ENCODE peak calls at places on chromosomes 7 and 10, in six cellular contexts. K is foreskin fibroblast, P is HL-60, A is endothelial cell, N is glutamatergic neuron, Y is ovary. L is an unnamed sample.

GRCh38 chr7:1386623-1387220 is 72.5 kb downstream of the MICALL2 start:
- DNase-seq in K (no peak), P (no peak), A (no peak), N (no peak), Y (no peak), L (no peak)

GRCh38 chr7:116834815-116835533 is 27.4 kb upstream of the CAPZA2 start:
- DNase-seq in K (peak; percentile 8), P (no peak), A (no peak), N (no peak), Y (no peak), L (no peak)

GRCh38 chr7:102469351-102469971 is 4.7 kb downstream of the LRWD1 start:
- DNase-seq in K (no peak), P (no peak), A (no peak), N (peak; percentile 11), Y (no peak), L (peak; percentile 8)

GRCh38 chr10:103193820-103194529 is 903 bp upstream of the NT5C2 start:
- DNase-seq in K (no peak), P (peak; percentile 69), A (no peak), N (no peak), Y (peak; percentile 19), L (no peak)

GRCh38 chr10:126253613-126254002 is 134.7 kb downstream of the ADAM12 start:
- DNase-seq in K (no peak), P (no peak), A (no peak), N (no peak), Y (peak; percentile 36), L (no peak)

GRCh38 chr7:110050831-110051230 is 1040.1 kb upstream of the LRRN3 start:
- DNase-seq in K (no peak), P (no peak), A (no peak), N (no peak), Y (no peak), L (no peak)

GRCh38 chr10:125482108-125482507 is 200.9 kb downstream of the TEX36 start:
- DNase-seq in K (no peak), P (no peak), A (no peak), N (no peak), Y (no peak), L (no peak)

GRCh38 chr10:60986779-60987178 is 42.8 kb upstream of the RHOBTB1 start:
- DNase-seq in K (no peak), P (no peak), A (no peak), N (no peak), Y (no peak), L (no peak)

GRCh38 chr10:96229568-96230030 is 41.8 kb downstream of the BLNK start:
- DNase-seq in K (peak; percentile 42), P (peak; percentile 66), A (peak; percentile 87), N (peak; percentile 85), Y (no peak), L (peak; percentile 80)

GRCh38 chr7:105228555-105228954 is 160.2 kb downstream of the SRPK2 start:
- DNase-seq in K (no peak), P (no peak), A (no peak), N (no peak), Y (no peak), L (no peak)

GRCh38 chr7:66050990-66051424 is 24.6 kb upstream of the ASL start:
- DNase-seq in K (peak; percentile 98), P (no peak), A (no peak), N (no peak), Y (no peak), L (no peak)

GRCh38 chr7:92417913-92418312 is 29.4 kb upstream of the GATAD1 start:
- DNase-seq in K (no peak), P (no peak), A (no peak), N (no peak), Y (no peak), L (peak; percentile 48)

GRCh38 chr10:130774871-130775270 is 536.6 kb downstream of the TCERG1L start:
- DNase-seq in K (no peak), P (no peak), A (no peak), N (no peak), Y (no peak), L (no peak)

GRCh38 chr7:47939425-47940036 is 8.7 kb downstream of the PKD1L1 start:
- DNase-seq in K (no peak), P (no peak), A (no peak), N (no peak), Y (no peak), L (no peak)

GRCh38 chr10:43227911-43228782 is 38.7 kb downstream of the RASGEF1A start:
- DNase-seq in K (no peak), P (no peak), A (peak; percentile 2), N (peak; percentile 12), Y (no peak), L (peak; percentile 5)

GRCh38 chr10:69636626-69637550 is 6.8 kb downstream of the FAM241B start:
- DNase-seq in K (no peak), P (peak; percentile 18), A (peak; percentile 38), N (no peak), Y (no peak), L (peak; percentile 63)

GRCh38 chr7:150430465-150431085 is 19.9 kb upstream of the GIMAP8 start:
- DNase-seq in K (no peak), P (no peak), A (no peak), N (peak; percentile 7), Y (no peak), L (no peak)

GRCh38 chr10:89852872-89853271 is 151.5 kb downstream of the KIF20B start:
- DNase-seq in K (no peak), P (no peak), A (no peak), N (no peak), Y (no peak), L (no peak)
- TF ChIP-seq CTCF in K (no peak), P (no peak), A (no peak), N (no peak), Y (no peak), L (peak; percentile 38)

DNA sequence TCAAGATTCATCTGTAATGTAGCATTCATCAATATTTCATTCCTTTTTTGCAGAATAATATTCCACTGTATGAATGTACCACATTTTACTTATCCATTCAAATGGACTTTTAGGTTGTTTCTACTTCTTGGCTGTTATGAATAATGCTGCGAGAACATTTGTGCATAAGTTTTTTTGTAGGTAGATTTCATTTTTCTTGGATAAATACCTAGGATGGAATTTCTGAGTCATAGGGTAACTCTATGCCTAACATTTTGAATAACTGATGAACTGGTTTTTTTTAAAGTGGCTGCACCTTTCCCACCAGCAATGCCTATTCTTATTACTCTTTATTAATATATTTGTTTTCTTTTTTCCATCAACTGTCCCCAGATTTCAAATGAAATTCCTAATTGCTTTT is 9.1 kb upstream of the XPNPEP1 start:
- DNase-seq in K (no peak), P (no peak), A (no peak), N (no peak), Y (no peak), L (no peak)
- TF ChIP-seq CTCF in K (no peak), P (no peak), A (no peak), N (no peak), Y (no peak), L (no peak)

GRCh38 chr10:132639470-132639869 is 101.9 kb downstream of the INPP5A start:
- DNase-seq in K (no peak), P (no peak), A (no peak), N (no peak), Y (no peak), L (no peak)

GRCh38 chr10:132636358-132636757 is 98.8 kb downstream of the INPP5A start:
- DNase-seq in K (no peak), P (no peak), A (no peak), N (peak; percentile 22), Y (no peak), L (peak; percentile 3)

GRCh38 chr10:132634947-132635271 is 97.3 kb downstream of the INPP5A start:
- DNase-seq in K (no peak), P (no peak), A (no peak), N (no peak), Y (no peak), L (no peak)

GRCh38 chr10:132638130-132638515 is 100.5 kb downstream of the INPP5A start:
- DNase-seq in K (no peak), P (no peak), A (no peak), N (peak; percentile 10), Y (no peak), L (no peak)

GRCh38 chr10:132637477-132638129 is 100.0 kb downstream of the INPP5A start:
- DNase-seq in K (peak; percentile 48), P (peak; percentile 46), A (peak; percentile 37), N (peak; percentile 30), Y (no peak), L (peak; percentile 26)
- TF ChIP-seq CTCF in K (peak; percentile 71), P (peak; percentile 51), A (peak; percentile 53), N (peak; percentile 50), Y (peak; percentile 76), L (peak; percentile 66)

GRCh38 chr7:153088601-153089000 is 329.0 kb downstream of the ACTR3B start:
- DNase-seq in K (no peak), P (peak; percentile 7), A (no peak), N (no peak), Y (no peak), L (no peak)

GRCh38 chr7:153090757-153091156 is 331.2 kb downstream of the ACTR3B start:
- DNase-seq in K (no peak), P (no peak), A (no peak), N (no peak), Y (no peak), L (no peak)

GRCh38 chr7:153091477-153091876 is 331.9 kb downstream of the ACTR3B start:
- DNase-seq in K (no peak), P (no peak), A (no peak), N (no peak), Y (no peak), L (no peak)

GRCh38 chr7:153087498-153087897 is 327.9 kb downstream of the ACTR3B start:
- DNase-seq in K (no peak), P (no peak), A (no peak), N (no peak), Y (no peak), L (no peak)

DNA sequence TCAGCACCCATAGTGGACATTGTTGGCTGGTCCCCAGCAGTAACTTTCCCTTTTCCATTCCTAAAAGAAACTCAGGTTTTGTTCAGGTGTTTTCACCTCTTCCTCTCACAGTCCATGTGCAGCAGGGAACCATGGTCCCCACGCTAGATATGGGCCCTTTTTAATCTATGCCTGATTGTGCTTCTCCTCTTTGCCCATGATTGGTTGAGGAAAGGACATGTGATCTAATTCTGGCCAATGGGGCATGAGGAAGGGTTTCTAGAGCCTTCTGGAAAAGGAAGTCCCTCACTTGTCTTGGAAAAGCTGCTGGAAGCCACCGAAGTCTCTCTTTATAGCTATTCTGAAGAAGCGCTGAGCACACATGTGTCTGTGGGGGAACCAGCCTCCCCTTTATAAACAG is 330.7 kb downstream of the ACTR3B start:
- DNase-seq in K (no peak), P (no peak), A (no peak), N (no peak), Y (no peak), L (no peak)
- TF ChIP-seq CTCF in K (no peak), P (no peak), A (no peak), N (no peak), Y (no peak), L (no peak)